ENCODE peak calls at places on chromosome 3, in seven cellular contexts. R is SW480; G is activated naive CD4-positive, alpha-beta T cell treated with anti-CD3 and anti-CD28 coated beads, Interleukin-2, amount 10 ng/mL, durations not matched to agents 7 days and 5 days; D is CD4-positive, alpha-beta T cell; J is NCI-H345; V is stomach; W is H9. T is an unnamed sample.
A peak's percentile ranks its signal among the peaks of the same experiment; 100 is the strongest.

GRCh38 chr3:122941233-122942206 is 86.0 kb downstream of the SEMA5B start:
- DNase-seq in R (no peak), G (peak; percentile 28), D (no peak), J (no peak), V (no peak), W (no peak), T (peak; percentile 62)

GRCh38 chr3:12181806-12182205 is 23.1 kb upstream of the TIMP4 start:
- DNase-seq in R (no peak), G (no peak), D (no peak), J (no peak), V (no peak), W (no peak), T (no peak)

GRCh38 chr3:100563228-100563627 is 46.2 kb upstream of the ADGRG7 start:
- DNase-seq in R (no peak), G (no peak), D (no peak), J (no peak), V (no peak), W (no peak), T (no peak)

GRCh38 chr3:66041116-66041515 is 2.4 kb upstream of the MAGI1 start:
- DNase-seq in R (no peak), G (no peak), D (no peak), J (no peak), V (no peak), W (no peak), T (no peak)

GRCh38 chr3:7410782-7411181 is 549.9 kb downstream of the GRM7 start:
- DNase-seq in R (no peak), G (no peak), D (no peak), J (no peak), V (no peak), W (no peak), T (no peak)

GRCh38 chr3:104892044-104892443 is 474.7 kb upstream of the ALCAM start:
- DNase-seq in R (no peak), G (no peak), D (no peak), J (no peak), V (no peak), W (no peak), T (no peak)

GRCh38 chr3:39804951-39805350 is 4.5 kb upstream of the MYRIP start:
- DNase-seq in R (no peak), G (no peak), D (no peak), J (no peak), V (no peak), W (no peak), T (no peak)

GRCh38 chr3:65712156-65712555 is 326.6 kb downstream of the MAGI1 start:
- DNase-seq in R (no peak), G (no peak), D (no peak), J (no peak), V (no peak), W (no peak), T (no peak)

GRCh38 chr3:33831053-33831452 is 32.6 kb downstream of the PDCD6IP start:
- DNase-seq in R (no peak), G (no peak), D (no peak), J (no peak), V (no peak), W (no peak), T (no peak)

GRCh38 chr3:25156526-25157075 is 271.5 kb upstream of the RARB start:
- DNase-seq in R (peak; percentile 5), G (no peak), D (no peak), J (no peak), V (no peak), W (no peak), T (no peak)

GRCh38 chr3:172305552-172305951 is 142.7 kb downstream of the GHSR start:
- DNase-seq in R (peak; percentile 57), G (no peak), D (no peak), J (no peak), V (no peak), W (no peak), T (no peak)

GRCh38 chr3:49238274-49239127 is 38.5 kb downstream of the C3orf62 start:
- DNase-seq in R (no peak), G (no peak), D (no peak), J (no peak), V (peak; percentile 25), W (no peak), T (no peak)

GRCh38 chr3:129769616-129770015 is 123.9 kb downstream of the TMCC1 start:
- DNase-seq in R (no peak), G (no peak), D (no peak), J (no peak), V (no peak), W (no peak), T (no peak)

GRCh38 chr3:178352300-178353021 is 183.8 kb upstream of the KCNMB2 start:
- DNase-seq in R (no peak), G (no peak), D (no peak), J (no peak), V (no peak), W (no peak), T (no peak)

GRCh38 chr3:135739755-135740154 is 225.8 kb upstream of the PPP2R3A start:
- DNase-seq in R (no peak), G (no peak), D (no peak), J (no peak), V (no peak), W (no peak), T (no peak)

GRCh38 chr3:197811343-197811742 is 20.3 kb downstream of the LRCH3 start:
- DNase-seq in R (no peak), G (no peak), D (no peak), J (no peak), V (no peak), W (no peak), T (no peak)

GRCh38 chr3:172708905-172709775 is 1.7 kb downstream of the NCEH1 start:
- DNase-seq in R (no peak), G (no peak), D (no peak), J (no peak), V (no peak), W (no peak), T (no peak)

GRCh38 chr3:143249014-143249413 is 129.4 kb downstream of the CHST2 start:
- DNase-seq in R (no peak), G (no peak), D (no peak), J (no peak), V (no peak), W (no peak), T (no peak)

GRCh38 chr3:96354106-96354505 is 460.3 kb upstream of the EPHA6 start:
- DNase-seq in R (no peak), G (no peak), D (no peak), J (no peak), V (no peak), W (no peak), T (no peak)

GRCh38 chr3:123685780-123686179 is 100.9 kb upstream of the HACD2 start:
- DNase-seq in R (no peak), G (no peak), D (no peak), J (no peak), V (no peak), W (no peak), T (no peak)

GRCh38 chr3:49283997-49284396 is 7.0 kb upstream of the C3orf62 start:
- DNase-seq in R (no peak), G (no peak), D (no peak), J (no peak), V (no peak), W (no peak), T (no peak)

GRCh38 chr3:17432237-17432636 is 310.2 kb downstream of the TBC1D5 start:
- DNase-seq in R (no peak), G (no peak), D (no peak), J (no peak), V (no peak), W (no peak), T (no peak)

GRCh38 chr3:81716870-81717509 is 44.5 kb downstream of the GBE1 start:
- DNase-seq in R (no peak), G (no peak), D (no peak), J (peak; percentile 19), V (peak; percentile 46), W (no peak), T (no peak)

GRCh38 chr3:187551419-187551818 is 118.8 kb downstream of the SST start:
- DNase-seq in R (no peak), G (no peak), D (no peak), J (no peak), V (no peak), W (no peak), T (no peak)